ENCODE peak calls at places on chromosome 5, in four cellular contexts. A is GM12892, C is GM23338, W is left lung. H is an unnamed sample.

GRCh38 chr5:4831325-4831724 is 308.8 kb upstream of the ADAMTS16 start:
- DNase-seq in W (no peak), C (no peak), A (no peak), H (no peak)

GRCh38 chr5:6181871-6182270 is 196.5 kb downstream of the MED10 start:
- DNase-seq in W (no peak), C (no peak), A (no peak), H (no peak)

GRCh38 chr5:50299896-50300295 is 141.2 kb downstream of the EMB start:
- DNase-seq in C (no peak), A (no peak), W (no peak), H (no peak)

GRCh38 chr5:98111686-98112085 is 661.8 kb upstream of the RGMB start:
- DNase-seq in C (peak), A (no peak), W (no peak), H (no peak)

GRCh38 chr5:72598461-72599433 is 91.5 kb upstream of the ZNF366 start:
- DNase-seq in C (no peak), A (no peak), W (no peak), H (peak)

GRCh38 chr5:168433982-168434381 is 52.3 kb upstream of the RARS1 start:
- DNase-seq in A (no peak), W (no peak), C (peak), H (peak)

GRCh38 chr5:67263656-67264055 is 67.1 kb upstream of the CD180 start:
- DNase-seq in C (no peak), A (no peak), W (no peak), H (no peak)

GRCh38 chr5:133959643-133960042 is 8.8 kb downstream of the C5orf15 start:
- DNase-seq in C (no peak), W (peak), A (no peak), H (no peak)

GRCh38 chr5:75677607-75678006 is 39.6 kb downstream of the POC5 start:
- DNase-seq in W (no peak), C (no peak), A (no peak), H (no peak)

GRCh38 chr5:179370490-179371122 is 25.3 kb upstream of the ADAMTS2 start:
- DNase-seq in C (no peak), W (no peak), A (no peak), H (no peak)